ENCODE peak calls at places on chromosome 15, in four cellular contexts. O is activated gamma-delta T cell, P is progenitor cell of endocrine pancreas, C is KBM-7. Z is an unnamed sample.

GRCh38 chr15:42274693-42274971 is 1.4 kb upstream of the TMEM87A start:
- DNase-seq in C (no peak), O (no peak), P (no peak), Z (peak)

GRCh38 chr15:81531141-81531592 is 157.2 kb upstream of the TMC3 start:
- DNase-seq in C (no peak), O (no peak), P (no peak), Z (no peak)

GRCh38 chr15:81184188-81184587 is 12.5 kb upstream of the IL16 start:
- DNase-seq in C (no peak), O (no peak), P (no peak), Z (no peak)

GRCh38 chr15:82043726-82044372 is 2.0 kb downstream of the MEX3B start:
- DNase-seq in O (no peak), P (no peak), C (no peak), Z (no peak)

GRCh38 chr15:28043625-28044520 is 55.2 kb downstream of the OCA2 start:
- DNase-seq in O (no peak), P (no peak), C (no peak), Z (no peak)

GRCh38 chr15:36808401-36809160 is 229.2 kb downstream of the CDIN1 start:
- DNase-seq in C (no peak), O (no peak), P (no peak), Z (no peak)

GRCh38 chr15:62306851-62307504 is 141.9 kb upstream of the C2CD4B start:
- DNase-seq in O (no peak), C (peak), P (peak), Z (peak)

GRCh38 chr15:46354443-46354842 is 719.6 kb downstream of the SQOR start:
- DNase-seq in O (no peak), P (no peak), C (no peak), Z (no peak)

GRCh38 chr15:48367483-48367882 is 36.3 kb downstream of the DUT start:
- DNase-seq in O (no peak), P (no peak), C (no peak), Z (no peak)

GRCh38 chr15:71149645-71150557 is 34.6 kb downstream of the THSD4 start:
- DNase-seq in C (no peak), P (no peak), O (no peak), Z (no peak)

GRCh38 chr15:80121546-80121945 is 31.3 kb upstream of the FAH start:
- DNase-seq in P (no peak), C (no peak), O (no peak), Z (no peak)

GRCh38 chr15:41899854-41900442 is 6.1 kb upstream of the SPTBN5 start:
- DNase-seq in O (no peak), C (no peak), P (no peak), Z (no peak)

GRCh38 chr15:38683382-38684242 is 119.0 kb upstream of the RASGRP1 start:
- DNase-seq in C (peak), O (no peak), P (peak), Z (peak)

GRCh38 chr15:96058103-96058851 is 272.2 kb upstream of the NR2F2 start:
- DNase-seq in P (no peak), O (no peak), C (no peak), Z (peak)

GRCh38 chr15:38589502-38589901 is 24.9 kb upstream of the RASGRP1 start:
- DNase-seq in C (no peak), P (no peak), O (no peak), Z (no peak)

GRCh38 chr15:20341901-20342605 is 199.5 kb downstream of the GOLGA6L6 start:
- DNase-seq in P (peak), O (no peak), C (no peak), Z (peak)

Z was measured in putamen.